ENCODE peak calls at places on chromosomes 13 and 19, in ten cellular contexts. H is psoas muscle; O is uterus; M is activated CD8-positive, alpha-beta T cell treated with anti-CD3 and anti-CD28 coated beads for 36 hours; D is brain microvascular endothelial cell; S is fibroblast of mammary gland; P is GM13976; C is A549; R is PC-3; B is kidney epithelial cell. Y is an unnamed sample.

GRCh38 chr13:25927966-25928365 is 123.8 kb downstream of the SHISA2 start:
- DNase-seq in M (no peak), O (no peak), B (no peak), P (no peak), S (no peak), H (no peak), R (no peak), D (no peak), C (no peak), Y (no peak)

GRCh38 chr19:28485300-28485699 is 727.7 kb downstream of the UQCRFS1 start:
- DNase-seq in M (no peak), C (no peak), H (no peak), O (no peak), S (no peak), D (no peak), R (no peak), B (no peak), P (no peak), Y (no peak)

GRCh38 chr19:46844067-46844489 is 6.6 kb downstream of the AP2S1 start:
- DNase-seq in S (peak), O (no peak), P (no peak), D (peak), R (no peak), H (peak), C (no peak), B (no peak), M (no peak), Y (no peak)

GRCh38 chr19:9786819-9787218 is 18.3 kb upstream of the ZNF846 start:
- DNase-seq in H (no peak), O (no peak), M (no peak), R (no peak), D (no peak), S (no peak), C (no peak), P (no peak), B (no peak), Y (no peak)

GRCh38 chr13:23500858-23501257 is 67.4 kb upstream of the SACS start:
- DNase-seq in D (peak), B (no peak), S (peak), C (peak), R (peak), M (no peak), P (no peak), O (no peak), H (no peak), Y (no peak)

GRCh38 chr13:39311619-39312018 is 273.4 kb downstream of the NHLRC3 start:
- DNase-seq in S (no peak), O (no peak), H (no peak), R (no peak), B (no peak), D (no peak), C (no peak), P (no peak), M (no peak), Y (no peak)

GRCh38 chr13:26517931-26518330 is 39.6 kb upstream of the WASF3 start:
- DNase-seq in O (no peak), C (no peak), R (no peak), B (no peak), D (no peak), S (no peak), H (no peak), M (no peak), P (no peak), Y (no peak)

GRCh38 chr19:29889702-29890101 is 52.3 kb upstream of the URI1 start:
- DNase-seq in C (no peak), H (no peak), B (no peak), S (no peak), P (no peak), M (no peak), R (no peak), O (no peak), D (no peak), Y (no peak)

GRCh38 chr19:426725-427445 is 17.9 kb upstream of the C2CD4C start:
- DNase-seq in C (no peak), D (no peak), R (no peak), M (no peak), B (no peak), O (no peak), P (no peak), H (no peak), S (no peak), Y (no peak)

GRCh38 chr13:97659602-97660001 is 225.6 kb downstream of the RAP2A start:
- DNase-seq in O (no peak), C (peak), D (no peak), P (no peak), M (peak), S (peak), R (no peak), B (no peak), H (no peak), Y (no peak)

GRCh38 chr13:39909634-39910033 is 254.2 kb downstream of the COG6 start:
- DNase-seq in B (no peak), P (no peak), D (no peak), O (no peak), M (no peak), H (no peak), C (no peak), R (no peak), S (no peak), Y (no peak)

GRCh38 chr19:38719761-38720558 is 24.3 kb downstream of the CAPN12 start:
- DNase-seq in B (no peak), H (no peak), R (no peak), D (no peak), P (no peak), S (no peak), M (no peak), C (no peak), O (no peak), Y (no peak)

GRCh38 chr13:99486996-99487395 is 14.3 kb upstream of the TM9SF2 start:
- DNase-seq in S (no peak), P (no peak), C (peak), R (no peak), M (peak), O (no peak), H (no peak), D (no peak), B (no peak), Y (no peak)

GRCh38 chr13:91240341-91240740 is 107.1 kb upstream of the MIR17HG start:
- DNase-seq in O (no peak), S (no peak), C (no peak), P (no peak), B (no peak), H (no peak), M (no peak), D (no peak), R (no peak), Y (no peak)

GRCh38 chr13:34412295-34412694 is 529.8 kb upstream of the NBEA start:
- DNase-seq in D (no peak), P (no peak), S (no peak), C (no peak), M (no peak), R (peak), O (no peak), H (no peak), B (no peak), Y (no peak)

GRCh38 chr19:1089891-1090290 is 5.3 kb downstream of the POLR2E start:
- DNase-seq in P (no peak), C (no peak), S (no peak), O (no peak), D (no peak), H (no peak), R (no peak), B (no peak), M (peak), Y (no peak)

GRCh38 chr13:109162248-109163051 is 533.0 kb downstream of the MYO16 start:
- DNase-seq in M (peak), S (no peak), B (no peak), O (no peak), R (peak), H (no peak), P (peak), C (no peak), D (no peak), Y (peak)

GRCh38 chr19:39599116-39599515 is 3.2 kb upstream of the LGALS13 start:
- DNase-seq in H (no peak), D (peak), O (no peak), S (peak), B (no peak), R (peak), C (peak), P (peak), M (peak), Y (peak)

GRCh38 chr13:110418944-110419343 is 111.9 kb downstream of the COL4A2 start:
- DNase-seq in O (no peak), P (no peak), R (no peak), B (no peak), C (peak), M (no peak), S (no peak), H (no peak), D (no peak), Y (no peak)

GRCh38 chr19:40286674-40287421 is 1.7 kb upstream of the AKT2 start:
- DNase-seq in B (no peak), O (no peak), C (no peak), P (no peak), S (peak), R (no peak), H (no peak), M (no peak), D (no peak), Y (no peak)

GRCh38 chr19:6481541-6482342 is at the start of gene DENND1C:
- DNase-seq in R (peak), P (peak), H (peak), S (no peak), M (peak), O (no peak), C (peak), D (no peak), B (no peak), Y (peak)

GRCh38 chr19:17243854-17244617 is 1.7 kb downstream of the NR2F6 start:
- DNase-seq in H (peak), O (peak), S (peak), R (peak), D (no peak), B (no peak), P (no peak), C (peak), M (no peak), Y (no peak)

GRCh38 chr19:37977992-37978391 is 71.0 kb downstream of the SIPA1L3 start:
- DNase-seq in P (no peak), B (no peak), S (peak), M (no peak), H (no peak), D (peak), C (no peak), R (no peak), O (no peak), Y (no peak)

GRCh38 chr13:98476106-98476505 is 100.8 kb downstream of the STK24 start:
- DNase-seq in M (peak), S (no peak), O (no peak), C (no peak), R (no peak), D (no peak), H (no peak), B (no peak), P (peak), Y (peak)

GRCh38 chr19:43720936-43721335 is 5.1 kb downstream of the IRGC start:
- DNase-seq in R (no peak), P (no peak), O (no peak), C (no peak), S (peak), B (no peak), D (no peak), H (no peak), M (no peak), Y (no peak)

GRCh38 chr19:43721469-43722048 is 5.7 kb downstream of the IRGC start:
- DNase-seq in O (no peak), D (no peak), H (no peak), R (no peak), M (no peak), C (no peak), S (no peak), B (no peak), P (no peak), Y (no peak)

GRCh38 chr19:43725468-43725867 is 9.6 kb downstream of the IRGC start:
- DNase-seq in R (no peak), S (no peak), B (no peak), D (no peak), H (no peak), O (no peak), M (no peak), C (no peak), P (no peak), Y (peak)

GRCh38 chr19:43724896-43725295 is 9.0 kb downstream of the IRGC start:
- DNase-seq in H (no peak), C (no peak), B (no peak), R (no peak), D (no peak), P (no peak), O (no peak), M (no peak), S (no peak), Y (no peak)

DNA sequence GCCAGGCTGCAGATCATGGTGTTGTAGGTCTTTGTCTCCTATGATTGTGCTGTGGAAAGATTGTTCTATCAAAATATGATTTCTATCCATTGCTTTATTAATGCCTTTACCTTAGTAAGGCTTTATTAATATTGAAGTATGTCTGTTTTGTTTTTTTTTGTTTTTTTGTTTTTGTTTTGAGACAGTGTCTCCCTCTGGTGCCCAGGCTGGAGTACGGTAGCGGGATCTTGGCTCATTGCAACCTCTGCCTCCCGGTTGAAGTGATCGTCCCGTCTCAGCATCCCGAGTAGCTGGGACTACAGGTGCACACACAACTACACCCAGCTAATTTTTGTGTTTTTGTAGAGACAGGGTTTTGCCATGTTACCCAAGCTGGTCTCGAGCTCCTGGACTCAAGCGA is 7.7 kb downstream of the IRGC start:
- DNase-seq in O (no peak), D (no peak), B (no peak), C (peak), P (no peak), S (peak), M (no peak), H (no peak), R (peak), Y (no peak)
- TF ChIP-seq CTCF in O (no peak), D (peak), B (no peak), C (peak), P (peak), S (peak), M (no peak), H (peak), R (peak), Y (no peak)

GRCh38 chr13:75901509-75901908 is 265.4 kb downstream of the LMO7 start:
- DNase-seq in P (no peak), O (no peak), M (no peak), C (no peak), S (no peak), R (no peak), B (no peak), H (no peak), D (no peak), Y (no peak)

GRCh38 chr13:75895168-75895567 is 259.0 kb downstream of the LMO7 start:
- DNase-seq in O (no peak), B (no peak), P (no peak), C (no peak), M (no peak), S (no peak), R (no peak), D (no peak), H (no peak), Y (no peak)

GRCh38 chr13:75896271-75896670 is 260.1 kb downstream of the LMO7 start:
- DNase-seq in O (no peak), S (no peak), P (no peak), D (no peak), C (no peak), M (no peak), R (peak), B (no peak), H (no peak), Y (no peak)
- TF ChIP-seq CTCF in O (no peak), S (no peak), P (no peak), D (no peak), C (no peak), M (no peak), R (no peak), B (no peak), H (no peak), Y (no peak)

GRCh38 chr19:15454371-15454800 is 4.6 kb upstream of the WIZ start:
- DNase-seq in B (no peak), C (peak), R (no peak), D (no peak), H (no peak), O (no peak), S (no peak), P (no peak), M (no peak), Y (no peak)
- TF ChIP-seq CTCF in B (peak), C (no peak), R (peak), D (peak), H (peak), O (no peak), S (peak), P (no peak), M (no peak), Y (no peak)

DNA sequence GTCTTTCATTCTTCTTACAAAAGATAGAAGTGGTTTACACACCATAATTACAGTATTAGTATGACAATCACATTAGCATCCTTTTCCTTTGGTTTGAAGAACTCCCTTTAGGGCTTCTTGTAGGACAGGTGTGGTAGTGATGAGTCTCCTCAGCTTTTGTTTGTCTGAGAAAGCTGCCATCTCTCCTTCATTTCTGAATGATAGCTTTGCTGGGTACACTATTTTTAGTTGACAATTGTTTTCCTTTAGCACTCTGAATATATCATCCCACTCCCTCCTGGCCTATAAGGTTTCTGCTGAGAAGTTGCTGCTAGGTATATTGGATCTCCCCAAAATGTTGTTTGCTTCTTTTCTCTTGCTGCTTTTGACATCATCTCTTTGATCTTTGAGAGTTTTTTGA is 39.3 kb downstream of the RASA3 start:
- DNase-seq in C (no peak), M (no peak), D (no peak), B (no peak), S (no peak), H (no peak), R (no peak), P (no peak), O (no peak), Y (no peak)
- TF ChIP-seq CTCF in C (no peak), M (no peak), D (no peak), B (no peak), S (no peak), H (no peak), R (no peak), P (no peak), O (no peak), Y (no peak)

DNA sequence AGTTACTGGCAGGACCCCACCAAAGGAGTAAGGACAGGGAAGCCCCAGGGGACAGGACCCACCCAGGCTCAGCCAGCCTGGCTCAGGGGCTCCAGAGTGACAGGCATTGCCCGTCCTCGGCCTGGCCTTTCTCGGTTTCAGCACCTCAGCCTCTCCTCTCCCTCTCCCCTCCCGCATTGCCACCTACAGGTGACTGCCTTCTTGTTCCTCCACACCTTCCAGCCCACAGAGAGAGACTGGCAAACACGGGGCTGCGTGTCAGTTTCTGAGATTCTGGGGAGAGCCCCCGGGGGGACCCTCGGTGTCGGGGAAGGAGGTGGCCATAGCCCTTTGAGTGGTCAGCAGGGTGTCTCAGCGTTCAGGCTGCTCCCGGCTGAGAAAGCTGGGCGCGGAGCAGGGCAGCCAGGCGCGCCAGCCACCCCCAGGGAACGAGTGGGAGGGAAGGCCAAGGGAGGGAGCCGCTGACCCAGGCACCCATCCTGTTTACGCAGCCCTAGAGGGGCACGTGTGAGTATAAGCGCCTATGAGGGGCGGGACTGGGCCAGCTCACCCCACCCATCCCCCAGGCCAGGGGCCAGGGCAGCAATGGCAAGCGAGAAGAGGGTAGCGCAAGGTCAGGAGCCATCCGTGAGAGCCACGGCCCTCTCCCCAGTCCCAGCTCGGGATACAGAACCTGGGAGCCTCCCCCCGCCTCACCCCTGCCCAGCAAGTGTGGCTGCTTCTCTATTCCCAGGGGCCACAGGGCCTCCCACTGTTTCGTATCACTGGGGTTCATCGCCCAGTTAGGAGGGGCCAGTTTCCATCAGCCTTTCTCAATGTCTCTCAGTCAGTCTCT is 743 bp upstream of the DMKN start:
- DNase-seq in C (no peak), B (no peak), S (peak), O (no peak), R (no peak), P (no peak), H (no peak), D (no peak), M (no peak), Y (no peak)
- TF ChIP-seq CTCF in C (no peak), B (peak), S (no peak), O (no peak), R (no peak), P (no peak), H (no peak), D (peak), M (no peak), Y (no peak)

GRCh38 chr19:10858204-10858828 is 10.1 kb downstream of the C19orf38 start:
- DNase-seq in H (no peak), D (no peak), S (peak), M (peak), R (peak), O (no peak), P (peak), C (no peak), B (no peak), Y (peak)

GRCh38 chr19:10863107-10863700 is 8.1 kb upstream of the CARM1 start:
- DNase-seq in S (peak), O (peak), H (peak), R (peak), D (peak), B (peak), P (no peak), M (no peak), C (no peak), Y (no peak)

GRCh38 chr19:10862561-10863106 is 8.7 kb upstream of the CARM1 start:
- DNase-seq in S (no peak), R (no peak), M (no peak), B (no peak), H (no peak), O (no peak), P (no peak), C (no peak), D (no peak), Y (no peak)

GRCh38 chr19:10864538-10864899 is 6.8 kb upstream of the CARM1 start:
- DNase-seq in S (peak), P (peak), O (peak), R (peak), D (peak), H (peak), M (peak), B (no peak), C (peak), Y (peak)

DNA sequence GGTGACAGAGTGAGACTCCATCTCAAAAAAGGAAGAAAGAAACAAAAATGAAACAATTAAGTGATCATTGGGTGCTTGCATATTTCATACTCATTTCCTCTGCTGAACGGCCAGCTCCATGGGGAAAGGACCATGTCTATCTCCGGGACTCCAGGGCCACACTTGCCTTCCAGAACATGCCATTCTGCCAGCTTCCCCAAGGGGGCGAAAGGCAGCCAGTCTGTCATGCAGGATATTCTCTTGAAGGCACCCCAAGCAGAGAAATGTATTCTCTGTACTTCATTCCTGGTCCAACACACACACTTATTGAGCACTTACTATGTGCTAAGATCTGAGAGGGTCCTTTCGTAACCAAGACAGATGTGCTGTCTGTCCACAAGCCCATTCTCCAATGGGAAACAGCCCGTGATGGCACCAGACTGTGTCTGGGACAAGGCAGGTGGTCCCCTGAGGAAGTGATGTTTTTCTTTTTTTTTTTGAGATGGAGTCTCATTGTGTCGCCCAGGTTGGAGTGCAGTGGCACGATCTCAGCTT is 10.2 kb upstream of the CARM1 start:
- DNase-seq in H (no peak), S (no peak), M (peak), P (no peak), B (no peak), R (peak), O (no peak), D (peak), C (peak), Y (no peak)
- TF ChIP-seq CTCF in H (peak), S (peak), M (peak), P (peak), B (peak), R (peak), O (no peak), D (peak), C (no peak), Y (no peak)

Y was measured in GM10248.